ENCODE peak calls at places on chromosomes 4 and X, in seven cellular contexts. One of them, this sample, is unnamed.

GRCh38 chr4:186604124-186604627 is 48.8 kb upstream of the MTNR1A start:
- DNase-seq in mammary epithelial cell: no peak
- DNase-seq in CD8-positive, alpha-beta memory T cell: no peak
- DNase-seq in RPMI7951: no peak
- DNase-seq in HEK293T: no peak
- DNase-seq in kidney tubule cell: no peak
- DNase-seq in iPS-NIHi11: no peak
- DNase-seq in this sample: no peak

GRCh38 chr4:176789955-176790354 is 2.8 kb downstream of the VEGFC start:
- DNase-seq in mammary epithelial cell: peak
- DNase-seq in CD8-positive, alpha-beta memory T cell: no peak
- DNase-seq in HEK293T: peak
- DNase-seq in kidney tubule cell: peak
- DNase-seq in iPS-NIHi11: peak
- DNase-seq in RPMI7951: peak
- DNase-seq in this sample: no peak

GRCh38 chr4:10746371-10747143 is 62.0 kb upstream of the CLNK start:
- DNase-seq in HEK293T: no peak
- DNase-seq in kidney tubule cell: no peak
- DNase-seq in mammary epithelial cell: peak
- DNase-seq in iPS-NIHi11: no peak
- DNase-seq in CD8-positive, alpha-beta memory T cell: no peak
- DNase-seq in RPMI7951: peak
- DNase-seq in this sample: no peak

GRCh38 chr4:97453186-97453585 is 690.1 kb downstream of the STPG2 start:
- DNase-seq in CD8-positive, alpha-beta memory T cell: no peak
- DNase-seq in iPS-NIHi11: no peak
- DNase-seq in RPMI7951: no peak
- DNase-seq in mammary epithelial cell: no peak
- DNase-seq in kidney tubule cell: no peak
- DNase-seq in HEK293T: no peak
- DNase-seq in this sample: no peak

GRCh38 chr4:93764647-93765246 is 63.8 kb upstream of the ATOH1 start:
- DNase-seq in CD8-positive, alpha-beta memory T cell: no peak
- DNase-seq in HEK293T: peak
- DNase-seq in mammary epithelial cell: peak
- DNase-seq in iPS-NIHi11: peak
- DNase-seq in kidney tubule cell: peak
- DNase-seq in RPMI7951: peak
- DNase-seq in this sample: no peak

GRCh38 chrX:2609431-2610238 is 81.5 kb upstream of the CD99 start:
- DNase-seq in iPS-NIHi11: no peak
- DNase-seq in kidney tubule cell: peak
- DNase-seq in RPMI7951: no peak
- DNase-seq in CD8-positive, alpha-beta memory T cell: no peak
- DNase-seq in HEK293T: no peak
- DNase-seq in mammary epithelial cell: peak
- DNase-seq in this sample: no peak

GRCh38 chrX:149152941-149153340 is 352.2 kb downstream of the IDS start:
- DNase-seq in RPMI7951: peak
- DNase-seq in HEK293T: no peak
- DNase-seq in iPS-NIHi11: no peak
- DNase-seq in kidney tubule cell: no peak
- DNase-seq in CD8-positive, alpha-beta memory T cell: no peak
- DNase-seq in mammary epithelial cell: peak
- DNase-seq in this sample: no peak

GRCh38 chrX:102768984-102769761 is 48.6 kb downstream of the GPRASP3 start:
- DNase-seq in mammary epithelial cell: peak
- DNase-seq in iPS-NIHi11: peak
- DNase-seq in RPMI7951: peak
- DNase-seq in CD8-positive, alpha-beta memory T cell: peak
- DNase-seq in kidney tubule cell: peak
- DNase-seq in HEK293T: peak
- DNase-seq in this sample: peak

GRCh38 chr4:186543206-186543605 is 12.2 kb downstream of the MTNR1A start:
- DNase-seq in HEK293T: no peak
- DNase-seq in CD8-positive, alpha-beta memory T cell: no peak
- DNase-seq in mammary epithelial cell: no peak
- DNase-seq in RPMI7951: no peak
- DNase-seq in iPS-NIHi11: no peak
- DNase-seq in kidney tubule cell: no peak
- DNase-seq in this sample: no peak

GRCh38 chrX:106585478-106585877 is 26.3 kb upstream of the RADX start:
- DNase-seq in iPS-NIHi11: no peak
- DNase-seq in kidney tubule cell: no peak
- DNase-seq in HEK293T: no peak
- DNase-seq in mammary epithelial cell: no peak
- DNase-seq in CD8-positive, alpha-beta memory T cell: no peak
- DNase-seq in RPMI7951: no peak
- DNase-seq in this sample: no peak

GRCh38 chr4:145734576-145735329 is 54.8 kb downstream of the C4orf51 start:
- DNase-seq in kidney tubule cell: peak
- DNase-seq in CD8-positive, alpha-beta memory T cell: no peak
- DNase-seq in iPS-NIHi11: peak
- DNase-seq in mammary epithelial cell: peak
- DNase-seq in HEK293T: no peak
- DNase-seq in RPMI7951: peak
- DNase-seq in this sample: no peak

GRCh38 chr4:77156912-77157858 is at the start of gene CCNG2:
- DNase-seq in RPMI7951: peak
- DNase-seq in CD8-positive, alpha-beta memory T cell: peak
- DNase-seq in iPS-NIHi11: peak
- DNase-seq in mammary epithelial cell: peak
- DNase-seq in kidney tubule cell: peak
- DNase-seq in HEK293T: peak
- DNase-seq in this sample: peak

GRCh38 chr4:3369781-3370660 is 71.7 kb upstream of the HGFAC start:
- DNase-seq in CD8-positive, alpha-beta memory T cell: no peak
- DNase-seq in RPMI7951: peak
- DNase-seq in iPS-NIHi11: peak
- DNase-seq in HEK293T: no peak
- DNase-seq in kidney tubule cell: peak
- DNase-seq in mammary epithelial cell: peak
- DNase-seq in this sample: no peak

GRCh38 chr4:147825451-147826287 is 93.8 kb downstream of the ARHGAP10 start:
- DNase-seq in HEK293T: peak
- DNase-seq in iPS-NIHi11: peak
- DNase-seq in RPMI7951: no peak
- DNase-seq in kidney tubule cell: peak
- DNase-seq in mammary epithelial cell: peak
- DNase-seq in CD8-positive, alpha-beta memory T cell: no peak
- DNase-seq in this sample: no peak

GRCh38 chr4:185591679-185592141 is 56.4 kb upstream of the PDLIM3 start:
- DNase-seq in kidney tubule cell: no peak
- DNase-seq in RPMI7951: no peak
- DNase-seq in HEK293T: no peak
- DNase-seq in CD8-positive, alpha-beta memory T cell: no peak
- DNase-seq in mammary epithelial cell: peak
- DNase-seq in iPS-NIHi11: no peak
- DNase-seq in this sample: no peak